ENCODE peak calls at places on chromosomes 7 and 10, in four cellular contexts. One of them, this sample, is unnamed.

GRCh38 chr7:112411186-112411795 is 39.0 kb upstream of the IFRD1 start:
- DNase-seq in naive thymus-derived CD4-positive, alpha-beta T cell: no peak
- DNase-seq in H9: no peak
- DNase-seq in tibial artery: no peak
- DNase-seq in this sample: no peak

GRCh38 chr10:13633689-13634088 is 46.9 kb downstream of the PRPF18 start:
- DNase-seq in tibial artery: peak
- DNase-seq in naive thymus-derived CD4-positive, alpha-beta T cell: no peak
- DNase-seq in H9: no peak
- DNase-seq in this sample: no peak

GRCh38 chr7:44449531-44449930 is 40.9 kb downstream of the NUDCD3 start:
- DNase-seq in H9: no peak
- DNase-seq in tibial artery: no peak
- DNase-seq in naive thymus-derived CD4-positive, alpha-beta T cell: no peak
- DNase-seq in this sample: no peak

GRCh38 chr10:31280972-31281371 is 38.0 kb upstream of the ZEB1 start:
- DNase-seq in naive thymus-derived CD4-positive, alpha-beta T cell: no peak
- DNase-seq in tibial artery: no peak
- DNase-seq in H9: no peak
- DNase-seq in this sample: no peak

GRCh38 chr10:72058989-72059842 is 29.1 kb downstream of the SPOCK2 start:
- DNase-seq in H9: no peak
- DNase-seq in naive thymus-derived CD4-positive, alpha-beta T cell: no peak
- DNase-seq in tibial artery: no peak
- DNase-seq in this sample: no peak

GRCh38 chr7:44158873-44159631 is 17.9 kb upstream of the MYL7 start:
- DNase-seq in tibial artery: peak
- DNase-seq in naive thymus-derived CD4-positive, alpha-beta T cell: no peak
- DNase-seq in H9: no peak
- DNase-seq in this sample: no peak

GRCh38 chr7:128094111-128094570 is 62.9 kb upstream of the LRRC4 start:
- DNase-seq in naive thymus-derived CD4-positive, alpha-beta T cell: no peak
- DNase-seq in tibial artery: no peak
- DNase-seq in H9: no peak
- DNase-seq in this sample: no peak

GRCh38 chr10:71852335-71852937 is 1.4 kb upstream of the PSAP start:
- DNase-seq in tibial artery: peak
- DNase-seq in naive thymus-derived CD4-positive, alpha-beta T cell: no peak
- DNase-seq in H9: no peak
- DNase-seq in this sample: no peak

GRCh38 chr10:113539789-113540188 is 13.1 kb upstream of the HABP2 start:
- DNase-seq in naive thymus-derived CD4-positive, alpha-beta T cell: no peak
- DNase-seq in H9: no peak
- DNase-seq in tibial artery: no peak
- DNase-seq in this sample: no peak

GRCh38 chr10:62652564-62652963 is 152.0 kb upstream of the ADO start:
- DNase-seq in tibial artery: no peak
- DNase-seq in naive thymus-derived CD4-positive, alpha-beta T cell: no peak
- DNase-seq in H9: no peak
- DNase-seq in this sample: no peak
- H3K27ac ChIP-seq in tibial artery: no peak
- H3K27ac ChIP-seq in naive thymus-derived CD4-positive, alpha-beta T cell: no peak
- H3K27ac ChIP-seq in H9: no peak
- H3K27ac ChIP-seq in this sample: no peak

GRCh38 chr10:103739039-103739764 is 116.2 kb downstream of the SH3PXD2A start:
- DNase-seq in naive thymus-derived CD4-positive, alpha-beta T cell: no peak
- DNase-seq in H9: no peak
- DNase-seq in tibial artery: peak
- DNase-seq in this sample: no peak
- H3K27ac ChIP-seq in naive thymus-derived CD4-positive, alpha-beta T cell: no peak
- H3K27ac ChIP-seq in H9: no peak
- H3K27ac ChIP-seq in tibial artery: no peak
- H3K27ac ChIP-seq in this sample: peak

GRCh38 chr7:116510795-116511194 is 11.3 kb downstream of the CAV2 start:
- DNase-seq in naive thymus-derived CD4-positive, alpha-beta T cell: no peak
- DNase-seq in H9: no peak
- DNase-seq in tibial artery: no peak
- DNase-seq in this sample: no peak
- H3K27ac ChIP-seq in naive thymus-derived CD4-positive, alpha-beta T cell: no peak
- H3K27ac ChIP-seq in H9: no peak
- H3K27ac ChIP-seq in tibial artery: no peak
- H3K27ac ChIP-seq in this sample: peak

GRCh38 chr10:511101-511848 is 178.2 kb downstream of the DIP2C start:
- DNase-seq in naive thymus-derived CD4-positive, alpha-beta T cell: peak
- DNase-seq in tibial artery: peak
- DNase-seq in H9: peak
- DNase-seq in this sample: no peak
- H3K27ac ChIP-seq in naive thymus-derived CD4-positive, alpha-beta T cell: no peak
- H3K27ac ChIP-seq in tibial artery: peak
- H3K27ac ChIP-seq in H9: no peak
- H3K27ac ChIP-seq in this sample: no peak

GRCh38 chr7:69597278-69598076 is 798 bp upstream of the AUTS2 start:
- DNase-seq in H9: peak
- DNase-seq in naive thymus-derived CD4-positive, alpha-beta T cell: no peak
- DNase-seq in tibial artery: peak
- DNase-seq in this sample: no peak
- H3K27ac ChIP-seq in H9: no peak
- H3K27ac ChIP-seq in naive thymus-derived CD4-positive, alpha-beta T cell: no peak
- H3K27ac ChIP-seq in tibial artery: peak
- H3K27ac ChIP-seq in this sample: no peak

GRCh38 chr10:91796332-91797076 is 1.7 kb upstream of the TNKS2 start:
- DNase-seq in H9: peak
- DNase-seq in naive thymus-derived CD4-positive, alpha-beta T cell: peak
- DNase-seq in tibial artery: peak
- DNase-seq in this sample: no peak
- H3K27ac ChIP-seq in H9: no peak
- H3K27ac ChIP-seq in naive thymus-derived CD4-positive, alpha-beta T cell: peak
- H3K27ac ChIP-seq in tibial artery: peak
- H3K27ac ChIP-seq in this sample: peak

DNA sequence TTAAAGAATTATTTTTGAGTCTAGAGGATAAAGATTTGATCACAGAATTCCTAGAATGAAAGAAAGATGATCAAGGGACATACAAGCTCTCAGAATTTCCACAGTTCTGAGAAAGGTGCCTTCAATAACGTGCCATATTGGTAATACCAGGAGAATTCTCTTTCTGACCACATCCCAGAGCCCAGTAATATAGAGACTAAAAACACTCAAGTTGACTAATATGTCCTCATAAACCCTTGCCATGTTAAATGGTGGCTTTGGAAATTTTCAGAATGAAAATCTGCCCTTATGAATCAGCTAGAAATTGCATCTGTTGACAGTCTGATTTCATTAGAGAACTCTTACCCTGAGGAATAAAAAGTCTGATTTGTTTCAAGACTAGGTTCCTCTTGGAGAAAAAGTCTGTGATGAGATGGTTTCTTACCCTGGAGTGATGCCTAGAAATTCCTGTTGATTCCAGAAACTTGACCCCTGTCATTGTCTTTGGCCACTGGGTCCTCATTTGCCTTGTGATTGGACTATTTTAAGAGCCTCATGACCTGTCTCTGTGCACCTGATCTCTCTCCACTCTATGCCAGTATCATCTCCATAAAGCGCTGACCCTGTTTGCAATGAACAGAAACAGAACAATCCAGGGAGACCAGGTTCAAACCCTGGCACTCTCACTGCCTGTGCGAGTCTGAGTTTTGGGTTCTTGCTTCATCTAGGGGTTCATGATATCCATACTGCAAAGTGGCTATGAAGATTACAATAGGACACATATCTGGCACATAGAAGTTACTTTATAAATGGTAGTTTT is 3.3 kb downstream of the IL2RA start:
- DNase-seq in tibial artery: no peak
- DNase-seq in naive thymus-derived CD4-positive, alpha-beta T cell: no peak
- DNase-seq in H9: no peak
- DNase-seq in this sample: no peak
- H3K27ac ChIP-seq in tibial artery: no peak
- H3K27ac ChIP-seq in naive thymus-derived CD4-positive, alpha-beta T cell: no peak
- H3K27ac ChIP-seq in H9: no peak
- H3K27ac ChIP-seq in this sample: no peak

GRCh38 chr7:66747385-66748126 is 7.0 kb downstream of the RABGEF1 start:
- DNase-seq in tibial artery: no peak
- DNase-seq in naive thymus-derived CD4-positive, alpha-beta T cell: no peak
- DNase-seq in H9: no peak
- DNase-seq in this sample: no peak

GRCh38 chr7:66748127-66748511 is 7.6 kb downstream of the RABGEF1 start:
- DNase-seq in H9: no peak
- DNase-seq in naive thymus-derived CD4-positive, alpha-beta T cell: no peak
- DNase-seq in tibial artery: no peak
- DNase-seq in this sample: no peak

GRCh38 chr7:66754541-66754940 is 14.0 kb downstream of the RABGEF1 start:
- DNase-seq in H9: no peak
- DNase-seq in tibial artery: no peak
- DNase-seq in naive thymus-derived CD4-positive, alpha-beta T cell: no peak
- DNase-seq in this sample: no peak

GRCh38 chr7:66751945-66752344 is 11.4 kb downstream of the RABGEF1 start:
- DNase-seq in H9: no peak
- DNase-seq in tibial artery: no peak
- DNase-seq in naive thymus-derived CD4-positive, alpha-beta T cell: no peak
- DNase-seq in this sample: no peak

GRCh38 chr7:66748791-66749190 is 8.3 kb downstream of the RABGEF1 start:
- DNase-seq in naive thymus-derived CD4-positive, alpha-beta T cell: no peak
- DNase-seq in H9: no peak
- DNase-seq in tibial artery: no peak
- DNase-seq in this sample: no peak
- H3K27ac ChIP-seq in naive thymus-derived CD4-positive, alpha-beta T cell: no peak
- H3K27ac ChIP-seq in H9: no peak
- H3K27ac ChIP-seq in tibial artery: no peak
- H3K27ac ChIP-seq in this sample: no peak